ENCODE peak calls at places on chromosomes 11 and 22, in ten cellular contexts. C is uterus, D is heart right ventricle, P is heart left ventricle, O is DND-41, A is body of pancreas, I is brain microvascular endothelial cell, T is HAP-1, W is RWPE2, Z is adrenal gland. F is an unnamed sample. For H3K27me3, the result is how much of the 10 kb centered on the place peaks cover.

GRCh38 chr11:126165366-126166156 is 45.9 kb downstream of the RPUSD4 start:
- DNase-seq in O (no peak), A (no peak), T (no peak), W (no peak), C (peak), P (no peak), D (no peak), Z (no peak), I (no peak), F (no peak)

GRCh38 chr11:94131363-94132115 is 2.9 kb downstream of the PANX1 start:
- DNase-seq in T (no peak), C (peak), O (no peak), Z (peak), P (peak), W (no peak), A (peak), D (no peak), I (no peak), F (no peak)

GRCh38 chr11:110295487-110296225 is 758 bp downstream of the RDX start:
- DNase-seq in T (peak), P (peak), O (no peak), I (peak), W (no peak), C (peak), D (peak), Z (peak), A (peak), F (peak)

GRCh38 chr11:64742087-64742939 is 1.6 kb downstream of the RASGRP2 start:
- DNase-seq in I (no peak), D (no peak), C (peak), O (no peak), P (no peak), W (no peak), Z (no peak), T (no peak), A (no peak), F (no peak)

GRCh38 chr11:45906965-45907591 is at the start of gene FREY1:
- DNase-seq in T (no peak), W (no peak), C (no peak), D (no peak), Z (peak), P (no peak), I (no peak), A (peak), O (no peak), F (no peak)

GRCh38 chr11:2207212-2207611 is 35.6 kb upstream of the TH start:
- DNase-seq in W (peak), A (peak), O (peak), D (no peak), I (no peak), C (peak), P (peak), T (no peak), Z (peak), F (no peak)

GRCh38 chr11:59679347-59679746 is 10.5 kb upstream of the PATL1 start:
- DNase-seq in P (no peak), W (no peak), T (no peak), O (no peak), Z (no peak), C (no peak), I (no peak), A (no peak), D (no peak), F (no peak)

GRCh38 chr11:46697303-46697702 is 3.1 kb downstream of the ARHGAP1 start:
- DNase-seq in T (no peak), O (no peak), D (no peak), W (no peak), P (peak), A (peak), Z (no peak), I (peak), C (no peak), F (no peak)

GRCh38 chr11:120151536-120151935 is 13.6 kb upstream of the TRIM29 start:
- DNase-seq in P (no peak), W (no peak), A (no peak), T (no peak), I (peak), D (no peak), O (no peak), Z (no peak), C (no peak), F (no peak)

GRCh38 chr11:121649798-121650197 is 197.0 kb upstream of the SORL1-AS1 start:
- DNase-seq in Z (no peak), T (no peak), A (no peak), O (no peak), I (no peak), C (no peak), D (no peak), W (no peak), P (no peak), F (no peak)

DNA sequence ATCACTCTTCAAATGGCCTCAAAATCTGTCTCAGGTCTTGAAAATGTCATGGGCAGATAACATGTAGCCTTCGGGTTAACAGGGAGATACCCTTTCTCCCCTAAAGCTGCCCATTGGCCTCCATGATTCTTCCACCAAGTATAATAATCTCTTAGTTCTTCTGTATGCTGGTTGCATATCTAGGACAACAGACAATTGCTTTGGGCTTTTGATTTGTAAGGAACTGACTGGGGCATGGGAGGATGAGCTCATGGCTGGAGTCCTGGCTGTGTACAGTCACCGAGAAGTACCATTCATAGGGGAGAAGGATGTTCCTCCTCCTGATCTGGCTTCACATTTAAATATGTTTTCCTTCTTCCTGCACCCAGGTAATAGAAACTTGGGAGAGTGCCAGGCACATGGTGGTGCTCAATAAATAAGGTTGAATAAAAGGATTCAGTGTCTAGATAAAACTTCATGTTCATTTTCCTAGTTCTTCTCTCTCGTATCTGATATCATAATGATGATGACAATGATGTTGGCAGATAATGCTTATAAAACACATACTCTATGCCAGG is 2.8 kb upstream of the AMPD3 start:
- DNase-seq in T (no peak), Z (no peak), C (no peak), W (no peak), D (no peak), P (no peak), O (no peak), A (no peak), I (no peak), F (no peak)
- H3K27me3 ChIP-seq in T (under half), Z (under half), C (under half), W (under half), D (under half), P (under half), O (under half), A (under half), I (under half), F (under half)

DNA sequence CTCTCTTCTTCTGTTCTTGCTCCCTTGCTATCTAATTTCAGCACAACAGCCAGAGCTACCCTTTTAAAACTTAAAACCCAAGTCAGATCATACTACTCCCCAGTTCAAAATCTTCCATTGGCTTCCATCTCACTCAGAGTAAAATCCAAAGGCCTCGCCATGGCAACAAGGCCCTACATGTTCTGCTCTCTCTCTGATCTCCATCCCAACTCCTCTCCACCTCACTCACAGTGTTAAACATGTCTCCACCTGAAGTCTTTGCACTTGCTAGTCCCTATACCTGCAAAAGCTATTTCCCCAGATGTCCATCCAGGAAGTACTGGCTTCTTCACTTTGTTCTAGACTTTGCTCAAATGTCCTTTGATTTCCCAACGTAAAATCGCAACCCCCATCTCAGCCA is 3.0 kb upstream of the GRAP2 start:
- DNase-seq in A (no peak), D (no peak), P (no peak), T (no peak), I (no peak), Z (no peak), W (no peak), C (no peak), O (no peak), F (no peak)
- H3K27me3 ChIP-seq in A (under half), D (under half), P (under half), T (under half), I (under half), Z (under half), W (under half), C (under half), O (under half), F (under half)

GRCh38 chr11:43558556-43559127 is 121.9 kb upstream of the HSD17B12 start:
- DNase-seq in O (no peak), A (no peak), W (no peak), C (no peak), T (no peak), P (no peak), I (no peak), Z (no peak), D (no peak), F (no peak)
- H3K27me3 ChIP-seq in O (under half), A (under half), W (half or more), C (under half), T (half or more), P (under half), I (half or more), Z (under half), D (half or more), F (under half)

DNA sequence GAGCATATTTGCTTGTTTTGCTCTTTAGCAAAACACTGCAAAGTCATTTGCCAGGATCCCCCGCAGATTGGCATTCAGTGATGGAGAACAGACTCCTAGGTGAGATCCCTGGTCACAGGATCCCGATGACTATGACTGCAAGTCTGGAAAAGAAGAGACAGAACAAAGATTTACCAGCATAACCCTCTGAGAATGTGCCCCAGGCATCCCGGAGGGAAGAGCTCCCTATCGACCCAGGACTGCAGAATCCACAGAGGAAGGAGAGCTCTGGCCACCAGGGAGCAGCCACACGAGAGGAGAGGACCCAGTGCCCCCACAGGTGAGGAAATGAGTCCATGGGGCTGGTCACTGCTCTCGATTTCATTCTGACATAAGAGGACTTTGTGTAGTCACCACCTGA is 105.2 kb downstream of the ZNF280B start:
- DNase-seq in C (no peak), Z (no peak), P (no peak), D (no peak), A (no peak), T (no peak), I (no peak), W (no peak), O (no peak), F (no peak)
- H3K27me3 ChIP-seq in C (under half), Z (under half), P (under half), D (under half), A (under half), T (under half), I (under half), W (under half), O (under half), F (under half)

DNA sequence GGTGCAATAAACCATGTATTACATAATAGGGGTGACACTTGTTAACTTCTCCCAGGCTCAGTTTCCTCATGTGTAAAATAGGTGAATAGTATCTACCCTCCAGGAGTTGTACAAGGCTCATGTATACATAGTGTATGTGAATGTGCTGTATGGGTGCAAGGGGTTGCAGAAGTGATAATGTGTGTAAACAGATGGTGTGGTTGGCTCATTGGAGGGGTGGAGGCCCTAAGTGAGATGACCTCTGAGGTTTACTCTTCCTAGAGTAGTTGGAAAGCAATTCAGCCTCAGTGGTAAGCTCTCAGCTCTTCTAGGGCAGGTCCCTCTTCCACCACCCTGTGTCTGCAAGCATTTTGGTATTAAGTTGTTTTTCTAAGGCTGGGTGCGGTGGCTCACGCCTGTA is 102.4 kb downstream of the PTPRJ start:
- DNase-seq in C (no peak), A (no peak), O (no peak), D (no peak), W (no peak), P (no peak), Z (no peak), T (no peak), I (no peak), F (no peak)
- H3K27me3 ChIP-seq in C (under half), A (under half), O (under half), D (under half), W (under half), P (under half), Z (under half), T (under half), I (under half), F (under half)